ENCODE peak calls at places on chromosomes 12 and 14, in ten cellular contexts. I is fibroblast of villous mesenchyme, F is psoas muscle, B is lower lobe of right lung, H is cardiac fibroblast, W is tibial nerve, X is neural progenitor cell, U is endothelial cell of umbilical vein, Y is heart right ventricle, J is osteoblast. V is an unnamed sample.
A peak's percentile ranks its signal among the peaks of the same experiment; 100 is the strongest.

GRCh38 chr12:101773560-101774206 is 34.4 kb upstream of the SYCP3 start:
- DNase-seq in I (peak; percentile 81), F (peak; percentile 41), B (peak; percentile 51), H (peak; percentile 82), W (peak; percentile 56), X (peak; percentile 61), U (peak; percentile 71), Y (peak; percentile 59), J (peak; percentile 78), V (peak; percentile 53)

GRCh38 chr14:54570651-54571415 is 3.9 kb downstream of the SAMD4A start:
- DNase-seq in I (peak; percentile 90), F (no peak), B (no peak), H (peak; percentile 76), W (no peak), X (no peak), U (peak; percentile 63), Y (no peak), J (peak; percentile 82), V (no peak)

GRCh38 chr12:124194521-124195225 is 100.2 kb upstream of the RFLNA start:
- DNase-seq in I (no peak), F (no peak), B (no peak), H (no peak), W (no peak), X (no peak), U (no peak), Y (no peak), J (no peak), V (no peak)

GRCh38 chr12:44780221-44780770 is 95.8 kb downstream of the NELL2 start:
- DNase-seq in I (no peak), F (no peak), B (no peak), H (no peak), W (no peak), X (no peak), U (no peak), Y (no peak), J (no peak), V (no peak)

GRCh38 chr12:76043377-76043776 is 11.8 kb upstream of the PHLDA1 start:
- DNase-seq in I (no peak), F (no peak), B (no peak), H (no peak), W (no peak), X (no peak), U (no peak), Y (no peak), J (no peak), V (no peak)

GRCh38 chr14:95077380-95077779 is 79.9 kb downstream of the DICER1 start:
- DNase-seq in I (no peak), F (no peak), B (no peak), H (no peak), W (no peak), X (no peak), U (no peak), Y (no peak), J (no peak), V (no peak)

GRCh38 chr14:70317969-70318634 is 41.4 kb downstream of the COX16 start:
- DNase-seq in I (peak; percentile 61), F (no peak), B (no peak), H (peak; percentile 74), W (no peak), X (peak; percentile 84), U (peak; percentile 35), Y (peak; percentile 27), J (peak; percentile 38), V (no peak)

GRCh38 chr12:84772281-84772680 is 140.3 kb downstream of the SLC6A15 start:
- DNase-seq in I (no peak), F (no peak), B (no peak), H (no peak), W (no peak), X (no peak), U (no peak), Y (no peak), J (no peak), V (no peak)

GRCh38 chr12:77617818-77618217 is 212.9 kb upstream of the NAV3 start:
- DNase-seq in I (no peak), F (no peak), B (no peak), H (no peak), W (no peak), X (no peak), U (no peak), Y (no peak), J (no peak), V (no peak)

GRCh38 chr14:72558721-72559120 is 335.2 kb downstream of the DPF3 start:
- DNase-seq in I (no peak), F (no peak), B (no peak), H (peak; percentile 67), W (no peak), X (no peak), U (peak; percentile 28), Y (no peak), J (peak; percentile 97), V (no peak)

DNA sequence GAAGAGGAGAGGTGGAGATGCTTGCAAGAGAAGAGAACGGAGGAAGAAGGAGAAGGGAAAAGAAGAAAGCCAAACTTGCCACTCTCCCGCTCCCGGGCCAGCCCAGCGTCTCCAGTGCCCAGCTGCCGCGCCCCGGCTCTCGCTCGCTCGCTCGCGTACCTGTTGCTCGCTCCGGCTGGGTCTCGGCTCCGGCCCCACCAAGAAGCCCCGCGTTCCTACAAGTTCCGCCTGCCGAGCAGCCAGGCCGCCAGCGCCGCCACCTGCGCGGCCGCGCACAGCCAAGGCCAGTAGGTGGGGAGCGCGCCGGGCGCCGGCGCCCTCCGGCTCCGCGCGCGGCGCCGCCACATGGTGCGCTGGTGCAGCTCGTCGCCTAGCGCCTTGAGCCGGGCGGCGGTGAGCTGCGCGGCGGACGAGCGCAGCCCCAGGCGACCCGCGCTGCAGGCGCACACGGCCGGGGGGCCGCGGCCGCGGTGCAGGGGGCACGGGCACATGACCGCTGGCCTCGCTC is 370 bp downstream of the HRK start:
- DNase-seq in I (peak; percentile 29), F (no peak), B (no peak), H (peak; percentile 34), W (no peak), X (peak; percentile 75), U (peak; percentile 13), Y (peak; percentile 10), J (peak; percentile 92), V (peak; percentile 47)
- TF ChIP-seq CTCF in I (no peak), F (no peak), B (no peak), H (no peak), W (no peak), X (no peak), U (no peak), Y (peak; percentile 28), J (no peak), V (peak; percentile 2)

GRCh38 chr14:58826845-58827686 is 189.3 kb downstream of the DACT1 start:
- DNase-seq in I (no peak), F (no peak), B (no peak), H (no peak), W (no peak), X (no peak), U (no peak), Y (no peak), J (no peak), V (no peak)
- TF ChIP-seq CTCF in I (peak; percentile 34), F (peak; percentile 42), B (peak; percentile 17), H (peak; percentile 31), W (no peak), X (peak; percentile 56), U (no peak), Y (no peak), J (peak; percentile 30), V (peak; percentile 17)

GRCh38 chr14:36441283-36441682 is 78.7 kb downstream of the NKX2-1 start:
- DNase-seq in I (no peak), F (no peak), B (no peak), H (no peak), W (no peak), X (peak; percentile 64), U (no peak), Y (no peak), J (no peak), V (no peak)

GRCh38 chr14:36442824-36443241 is 77.2 kb downstream of the NKX2-1 start:
- DNase-seq in I (no peak), F (no peak), B (no peak), H (no peak), W (no peak), X (peak; percentile 94), U (no peak), Y (no peak), J (peak; percentile 58), V (no peak)

GRCh38 chr14:36438883-36439282 is 81.1 kb downstream of the NKX2-1 start:
- DNase-seq in I (no peak), F (no peak), B (no peak), H (no peak), W (no peak), X (no peak), U (no peak), Y (no peak), J (no peak), V (no peak)

DNA sequence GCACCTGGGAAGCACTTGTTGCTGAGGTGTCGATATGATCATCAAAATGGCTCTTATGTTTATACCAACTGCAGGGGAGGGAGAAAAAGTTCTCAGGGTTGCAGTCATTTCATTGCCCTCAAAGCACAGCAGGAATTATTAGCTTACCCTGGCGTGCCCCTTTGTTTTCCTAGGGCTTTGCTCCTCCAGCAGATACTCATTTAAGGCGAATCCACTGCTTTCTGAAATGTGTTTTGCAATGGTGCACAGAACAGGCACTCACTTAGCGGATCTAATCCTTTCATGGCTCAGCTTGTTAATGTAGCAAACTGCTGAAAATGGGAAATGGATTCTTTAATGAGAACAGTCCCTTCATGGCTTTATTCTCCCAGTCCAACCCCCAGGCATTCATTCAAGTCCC is 76.7 kb downstream of the NKX2-1 start:
- DNase-seq in I (no peak), F (no peak), B (no peak), H (no peak), W (no peak), X (peak; percentile 77), U (no peak), Y (no peak), J (no peak), V (no peak)
- TF ChIP-seq CTCF in I (no peak), F (no peak), B (no peak), H (no peak), W (no peak), X (no peak), U (no peak), Y (no peak), J (no peak), V (no peak)

GRCh38 chr12:94892544-94893267 is 110.8 kb downstream of the NDUFA12 start:
- DNase-seq in I (no peak), F (no peak), B (no peak), H (no peak), W (no peak), X (no peak), U (no peak), Y (no peak), J (no peak), V (no peak)

GRCh38 chr12:94900496-94900895 is 103.0 kb downstream of the NDUFA12 start:
- DNase-seq in I (no peak), F (no peak), B (no peak), H (no peak), W (no peak), X (no peak), U (no peak), Y (no peak), J (no peak), V (no peak)

GRCh38 chr12:94898388-94898787 is 105.1 kb downstream of the NDUFA12 start:
- DNase-seq in I (peak; percentile 50), F (no peak), B (no peak), H (peak; percentile 18), W (no peak), X (no peak), U (peak; percentile 19), Y (no peak), J (no peak), V (no peak)
- TF ChIP-seq CTCF in I (peak; percentile 63), F (no peak), B (no peak), H (peak; percentile 49), W (no peak), X (peak; percentile 24), U (no peak), Y (peak; percentile 32), J (peak; percentile 53), V (no peak)

V was measured in D721Med.